ENCODE peak calls at places on chromosomes 4 and X, in seven cellular contexts. U, A, N, G, H, P and Y are unnamed samples.

GRCh38 chr4:152591361-152591760 is 55.5 kb upstream of the FBXW7 start:
- DNase-seq in N (peak), A (no peak), H (no peak), G (no peak), U (no peak), P (no peak), Y (no peak)

GRCh38 chr4:179750374-179750773 is 2308.1 kb upstream of the AGA start:
- DNase-seq in N (no peak), P (no peak), A (no peak), H (no peak), U (no peak), G (no peak), Y (no peak)

GRCh38 chr4:2932561-2932950 is 30.6 kb downstream of the NOP14 start:
- DNase-seq in N (no peak), U (no peak), P (no peak), A (no peak), G (no peak), H (no peak), Y (no peak)

GRCh38 chrX:17411189-17411588 is 36.2 kb downstream of the NHS start:
- DNase-seq in H (no peak), N (no peak), A (no peak), G (no peak), U (no peak), P (no peak), Y (no peak)

GRCh38 chrX:10598540-10598939 is 21.8 kb downstream of the MID1 start:
- DNase-seq in N (no peak), P (no peak), U (no peak), A (no peak), H (no peak), G (no peak), Y (no peak)

GRCh38 chr4:76484654-76485053 is 49.6 kb downstream of the SHROOM3 start:
- DNase-seq in U (no peak), P (no peak), N (no peak), G (no peak), A (no peak), H (no peak), Y (no peak)

GRCh38 chr4:47643845-47644244 is 158.8 kb downstream of the ATP10D start:
- DNase-seq in U (no peak), N (no peak), A (no peak), G (no peak), H (no peak), P (no peak), Y (no peak)

GRCh38 chr4:158496030-158496741 is 25.5 kb upstream of the RXFP1 start:
- DNase-seq in N (peak), H (peak), G (no peak), A (peak), P (peak), U (no peak), Y (peak)

GRCh38 chr4:107997001-107997788 is 7.5 kb downstream of the HADH start:
- DNase-seq in G (no peak), H (no peak), N (no peak), A (no peak), U (no peak), P (no peak), Y (no peak)

GRCh38 chrX:70138622-70139021 is 5.4 kb downstream of the IGBP1 start:
- DNase-seq in N (no peak), G (no peak), P (no peak), A (no peak), U (no peak), H (no peak), Y (no peak)

GRCh38 chr4:38788327-38788726 is 5.5 kb upstream of the TLR10 start:
- DNase-seq in U (no peak), N (no peak), H (no peak), A (peak), G (no peak), P (no peak), Y (no peak)

GRCh38 chr4:186554890-186555827 is at the start of gene MTNR1A:
- DNase-seq in A (no peak), U (no peak), N (peak), P (peak), H (no peak), G (no peak), Y (no peak)

GRCh38 chr4:19905006-19905405 is 346.7 kb upstream of the SLIT2 start:
- DNase-seq in P (peak), N (no peak), G (no peak), A (no peak), H (no peak), U (no peak), Y (no peak)

GRCh38 chr4:105838082-105838481 is 57.2 kb upstream of the NPNT start:
- DNase-seq in H (no peak), U (no peak), N (no peak), P (no peak), A (no peak), G (no peak), Y (no peak)

GRCh38 chrX:129540725-129541184 is 696 bp downstream of the OCRL start:
- DNase-seq in N (no peak), U (peak), H (peak), A (no peak), G (no peak), P (peak), Y (no peak)

GRCh38 chrX:323721-324628 is 5.4 kb upstream of the GTPBP6 start:
- DNase-seq in A (peak), G (peak), N (no peak), H (no peak), P (peak), U (peak), Y (no peak)

GRCh38 chr4:140252742-140253555 is 99.0 kb upstream of the MAML3 start:
- DNase-seq in A (no peak), G (peak), P (peak), U (peak), N (peak), H (peak), Y (peak)

GRCh38 chrX:115940888-115941332 is 229.6 kb upstream of the AGTR2 start:
- DNase-seq in G (peak), U (no peak), A (no peak), N (peak), P (peak), H (peak), Y (peak)

GRCh38 chrX:52031371-52031770 is 37.6 kb downstream of the MAGED4B start:
- DNase-seq in U (no peak), N (no peak), A (no peak), P (no peak), G (no peak), H (no peak), Y (no peak)

GRCh38 chr4:153789741-153790651 is 1.1 kb upstream of the SFRP2 start:
- DNase-seq in N (peak), U (no peak), G (no peak), P (no peak), A (no peak), H (no peak), Y (no peak)

GRCh38 chrX:153761863-153762262 is 2.2 kb upstream of the PLXNB3 start:
- DNase-seq in H (no peak), G (no peak), N (no peak), A (no peak), U (no peak), P (no peak), Y (no peak)

GRCh38 chr4:139528377-139529005 is 27.5 kb downstream of the SETD7 start:
- DNase-seq in U (no peak), G (no peak), P (no peak), A (no peak), H (peak), N (no peak), Y (no peak)

GRCh38 chr4:137300776-137301175 is 231.5 kb downstream of the PCDH18 start:
- DNase-seq in N (no peak), U (no peak), G (no peak), H (no peak), A (no peak), P (no peak), Y (no peak)

GRCh38 chrX:38006283-38006682 is at the start of gene SYTL5:
- DNase-seq in U (peak), A (peak), P (no peak), N (no peak), G (no peak), H (no peak), Y (no peak)

GRCh38 chr4:11505225-11505971 is 76.7 kb upstream of the HS3ST1 start:
- DNase-seq in N (no peak), A (no peak), H (no peak), P (no peak), G (no peak), U (peak), Y (no peak)

GRCh38 chrX:57232658-57233360 is 53.7 kb upstream of the FAAH2 start:
- DNase-seq in A (no peak), G (no peak), N (no peak), H (peak), U (no peak), P (no peak), Y (no peak)

GRCh38 chr4:61950625-61951024 is 750.5 kb downstream of the ADGRL3 start:
- DNase-seq in A (no peak), G (no peak), P (no peak), H (no peak), N (no peak), U (no peak), Y (no peak)

GRCh38 chr4:71356924-71357663 is 18.3 kb downstream of the SLC4A4 start:
- DNase-seq in A (no peak), H (no peak), U (no peak), N (no peak), P (no peak), G (no peak), Y (no peak)

GRCh38 chr4:128387600-128388351 is 100.2 kb upstream of the PGRMC2 start:
- DNase-seq in H (no peak), N (no peak), P (no peak), A (peak), G (no peak), U (no peak), Y (no peak)

GRCh38 chr4:113332701-113333100 is 283.2 kb downstream of the ANK2 start:
- DNase-seq in G (no peak), A (no peak), P (peak), U (no peak), H (no peak), N (no peak), Y (no peak)

GRCh38 chr4:76515975-76516853 is 81.2 kb downstream of the SHROOM3 start:
- DNase-seq in U (no peak), A (no peak), G (no peak), P (no peak), N (no peak), H (peak), Y (no peak)

GRCh38 chr4:113398441-113399143 is 349.1 kb downstream of the ANK2 start:
- DNase-seq in A (no peak), U (no peak), H (no peak), P (no peak), N (no peak), G (no peak), Y (no peak)

GRCh38 chr4:135277116-135277979 is 1075.8 kb upstream of the PABPC4L start:
- DNase-seq in P (peak), U (no peak), H (no peak), N (no peak), G (no peak), A (peak), Y (no peak)